ENCODE peak calls at places on chromosome 6, in seven cellular contexts. R, I, Y, T, O, G and Z are unnamed samples.

GRCh38 chr6:144248003-144248402 is 37.1 kb upstream of the UTRN start:
- DNase-seq in R (no peak), I (no peak), Y (no peak), T (no peak), O (no peak), G (no peak), Z (no peak)

GRCh38 chr6:42071881-42072583 is 21.7 kb downstream of the TAF8 start:
- DNase-seq in R (no peak), I (no peak), Y (no peak), T (no peak), O (no peak), G (no peak), Z (no peak)

GRCh38 chr6:138403324-138403800 is 661 bp upstream of the HEBP2 start:
- DNase-seq in R (no peak), I (peak; percentile 20), Y (peak; percentile 35), T (peak; percentile 36), O (peak; percentile 52), G (no peak), Z (peak; percentile 57)

GRCh38 chr6:37171141-37171969 is 1.4 kb downstream of the PIM1 start:
- DNase-seq in R (no peak), I (peak; percentile 70), Y (peak; percentile 48), T (peak; percentile 54), O (peak; percentile 28), G (no peak), Z (peak; percentile 25)

GRCh38 chr6:167404385-167405049 is 79.6 kb downstream of the TTLL2 start:
- DNase-seq in R (no peak), I (no peak), Y (no peak), T (no peak), O (no peak), G (no peak), Z (no peak)

GRCh38 chr6:38443750-38444149 is 196.0 kb downstream of the BTBD9 start:
- DNase-seq in R (no peak), I (no peak), Y (no peak), T (no peak), O (no peak), G (no peak), Z (peak; percentile 2)

GRCh38 chr6:15320683-15321082 is 74.8 kb downstream of the JARID2 start:
- DNase-seq in R (no peak), I (no peak), Y (no peak), T (no peak), O (no peak), G (no peak), Z (no peak)

GRCh38 chr6:42165016-42165415 is 8.1 kb upstream of the GUCA1A start:
- DNase-seq in R (no peak), I (no peak), Y (peak; percentile 30), T (no peak), O (no peak), G (no peak), Z (peak; percentile 72)

GRCh38 chr6:42879372-42880239 is at the start of gene RPL7L1:
- DNase-seq in R (peak; percentile 87), I (peak; percentile 95), Y (peak; percentile 91), T (peak; percentile 92), O (peak; percentile 66), G (peak; percentile 77), Z (peak; percentile 94)

GRCh38 chr6:148996815-148997214 is 250.0 kb downstream of the UST start:
- DNase-seq in R (no peak), I (no peak), Y (no peak), T (no peak), O (no peak), G (no peak), Z (no peak)

GRCh38 chr6:93567164-93567563 is 147.8 kb upstream of the EPHA7 start:
- DNase-seq in R (no peak), I (no peak), Y (no peak), T (no peak), O (no peak), G (no peak), Z (peak; percentile 53)